ENCODE peak calls at places on chromosomes 6 and 20, in four cellular contexts. Y is BE2C, J is MM.1S, L is natural killer cell. R is an unnamed sample.

GRCh38 chr20:34078540-34078939 is 33.5 kb downstream of the EIF2S2 start:
- DNase-seq in Y (no peak), J (no peak), L (no peak), R (no peak)

GRCh38 chr6:127343753-127344659 is 597 bp upstream of the ECHDC1 start:
- DNase-seq in J (peak; percentile 37), L (no peak), Y (no peak), R (no peak)

GRCh38 chr6:20200761-20201160 is 11.5 kb downstream of the MBOAT1 start:
- DNase-seq in Y (no peak), L (no peak), J (no peak), R (no peak)

GRCh38 chr6:18632670-18633410 is 245.7 kb downstream of the RNF144B start:
- DNase-seq in J (no peak), Y (no peak), L (no peak), R (no peak)

GRCh38 chr6:108561742-108562502 is 1.2 kb downstream of the FOXO3 start:
- DNase-seq in L (peak; percentile 33), Y (peak; percentile 43), J (no peak), R (no peak)

GRCh38 chr6:140138311-140138994 is 764.0 kb upstream of the CITED2 start:
- DNase-seq in L (no peak), Y (no peak), J (no peak), R (no peak)

GRCh38 chr6:21586300-21586699 is 7.3 kb upstream of the SOX4 start:
- DNase-seq in J (no peak), L (no peak), Y (no peak), R (no peak)

GRCh38 chr6:52649521-52649920 is 21.4 kb upstream of the TMEM14A start:
- DNase-seq in J (no peak), L (no peak), Y (no peak), R (no peak)

GRCh38 chr6:1615651-1616420 is 6.1 kb downstream of the FOXC1 start:
- DNase-seq in Y (no peak), L (no peak), J (no peak), R (no peak)

GRCh38 chr6:36780517-36781210 is 58.6 kb downstream of the CPNE5 start:
- DNase-seq in J (no peak), Y (no peak), L (no peak), R (no peak)

GRCh38 chr20:38143238-38143645 is 21.8 kb downstream of the TGM2 start:
- DNase-seq in L (no peak), J (no peak), Y (no peak), R (no peak)

GRCh38 chr6:119978274-119978889 is 628.8 kb upstream of the MAN1A1 start:
- DNase-seq in J (peak; percentile 59), L (no peak), Y (peak; percentile 30), R (no peak)

GRCh38 chr6:148829415-148830101 is 82.7 kb downstream of the UST start:
- DNase-seq in J (no peak), Y (no peak), L (no peak), R (no peak)

GRCh38 chr20:3250091-3250504 is 11.1 kb upstream of the SLC4A11 start:
- DNase-seq in J (no peak), Y (no peak), L (no peak), R (no peak)

GRCh38 chr20:57417051-57417689 is 26.0 kb downstream of the RBM38 start:
- DNase-seq in L (no peak), J (no peak), Y (no peak), R (no peak)

GRCh38 chr20:21424846-21425245 is 27.5 kb upstream of the NKX2-4 start:
- DNase-seq in L (no peak), Y (no peak), J (no peak), R (no peak)

GRCh38 chr6:28727559-28728211 is 196.1 kb downstream of the TRIM27 start:
- DNase-seq in Y (no peak), J (peak; percentile 8), L (no peak), R (no peak)

GRCh38 chr6:28531479-28532128 is 5.9 kb downstream of the GPX5 start:
- DNase-seq in J (no peak), Y (no peak), L (no peak), R (no peak)

GRCh38 chr20:35523298-35523888 is 6.1 kb downstream of the C20orf173 start:
- DNase-seq in Y (peak; percentile 49), J (no peak), L (no peak), R (no peak)

GRCh38 chr20:50508171-50508761 is 1.9 kb upstream of the PTPN1 start:
- DNase-seq in Y (no peak), J (no peak), L (no peak), R (no peak)

GRCh38 chr6:105560611-105561066 is 157.8 kb upstream of the PREP start:
- DNase-seq in L (no peak), J (no peak), Y (no peak), R (peak; percentile 48)

GRCh38 chr6:71457883-71458282 is 169.3 kb downstream of the OGFRL1 start:
- DNase-seq in J (peak; percentile 21), Y (no peak), L (no peak), R (no peak)

GRCh38 chr20:21521596-21522478 is 8.0 kb upstream of the NKX2-2 start:
- DNase-seq in L (no peak), Y (no peak), J (no peak), R (no peak)

GRCh38 chr6:111798281-111798725 is 74.9 kb downstream of the FYN start:
- DNase-seq in Y (no peak), J (no peak), L (no peak), R (no peak)

GRCh38 chr6:129500958-129501381 is 209.0 kb downstream of the ARHGAP18 start:
- DNase-seq in Y (no peak), J (no peak), L (no peak), R (no peak)
- TF ChIP-seq CTCF in Y (peak; percentile 58), J (peak; percentile 51), L (no peak), R (peak; percentile 35)

GRCh38 chr6:44780161-44780560 is 392.7 kb downstream of the CDC5L start:
- DNase-seq in L (no peak), J (no peak), Y (no peak), R (no peak)

GRCh38 chr6:44775121-44775520 is 387.6 kb downstream of the CDC5L start:
- DNase-seq in Y (no peak), J (no peak), L (no peak), R (no peak)

GRCh38 chr6:44779130-44779826 is 391.8 kb downstream of the CDC5L start:
- DNase-seq in J (no peak), Y (no peak), L (no peak), R (no peak)

GRCh38 chr6:44776344-44776743 is 388.8 kb downstream of the CDC5L start:
- DNase-seq in L (no peak), Y (no peak), J (no peak), R (no peak)

GRCh38 chr6:44778513-44778912 is 391.0 kb downstream of the CDC5L start:
- DNase-seq in J (no peak), Y (no peak), L (no peak), R (no peak)
- TF ChIP-seq CTCF in J (no peak), Y (no peak), L (no peak), R (no peak)

DNA sequence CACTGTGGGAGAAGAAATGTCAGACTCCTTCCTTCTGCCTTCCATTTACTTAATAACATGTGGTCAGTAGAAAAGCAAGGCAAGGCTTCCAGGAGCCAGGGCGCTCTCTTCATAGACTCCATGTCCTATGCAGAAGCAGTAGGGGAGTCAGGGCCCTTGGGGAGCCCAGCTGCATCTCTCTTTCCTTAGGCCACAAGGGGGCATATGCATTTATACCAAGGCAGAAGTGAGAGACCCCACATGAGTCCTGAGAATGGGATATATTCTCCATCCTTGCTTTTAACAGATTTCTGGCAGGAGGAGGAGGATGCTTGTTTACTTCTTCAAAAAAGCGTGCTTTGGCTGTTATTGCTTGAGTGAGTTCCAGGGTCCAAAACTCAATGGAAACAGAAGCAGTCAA is 198.5 kb downstream of the HIVEP2 start:
- DNase-seq in L (no peak), J (no peak), Y (peak; percentile 15), R (peak; percentile 24)
- TF ChIP-seq CTCF in L (peak; percentile 51), J (peak; percentile 33), Y (peak; percentile 50), R (peak; percentile 55)

DNA sequence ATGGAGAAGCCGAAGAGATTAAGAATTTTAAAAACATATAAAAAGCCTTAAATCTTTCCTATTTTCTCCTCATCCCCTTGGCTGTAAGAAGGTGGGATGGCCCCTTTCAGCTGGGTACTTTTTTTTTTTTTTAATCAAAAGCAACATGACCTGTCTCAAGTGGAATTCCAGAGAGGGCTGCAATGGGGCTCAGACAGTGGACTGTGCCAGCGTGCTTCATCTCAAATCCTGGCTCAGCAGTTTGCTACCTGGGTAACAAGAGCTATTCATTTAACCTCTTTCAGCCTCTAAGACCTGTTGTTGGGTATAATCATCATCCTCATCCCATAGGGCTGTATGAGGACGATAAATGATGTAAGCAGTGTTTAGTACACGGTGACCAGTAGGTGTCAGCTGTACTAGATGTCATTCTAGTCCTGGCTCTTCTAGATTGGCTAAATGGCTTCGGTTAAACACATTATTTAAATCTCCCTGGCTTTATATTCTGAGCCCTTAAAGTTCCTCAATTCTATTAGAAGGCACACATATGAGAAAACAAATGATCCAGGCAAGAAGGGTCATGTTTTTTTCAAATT is 6.9 kb upstream of the PPP1R3G start:
- DNase-seq in J (no peak), L (no peak), Y (no peak), R (no peak)
- TF ChIP-seq CTCF in J (no peak), L (no peak), Y (peak; percentile 41), R (peak; percentile 49)

DNA sequence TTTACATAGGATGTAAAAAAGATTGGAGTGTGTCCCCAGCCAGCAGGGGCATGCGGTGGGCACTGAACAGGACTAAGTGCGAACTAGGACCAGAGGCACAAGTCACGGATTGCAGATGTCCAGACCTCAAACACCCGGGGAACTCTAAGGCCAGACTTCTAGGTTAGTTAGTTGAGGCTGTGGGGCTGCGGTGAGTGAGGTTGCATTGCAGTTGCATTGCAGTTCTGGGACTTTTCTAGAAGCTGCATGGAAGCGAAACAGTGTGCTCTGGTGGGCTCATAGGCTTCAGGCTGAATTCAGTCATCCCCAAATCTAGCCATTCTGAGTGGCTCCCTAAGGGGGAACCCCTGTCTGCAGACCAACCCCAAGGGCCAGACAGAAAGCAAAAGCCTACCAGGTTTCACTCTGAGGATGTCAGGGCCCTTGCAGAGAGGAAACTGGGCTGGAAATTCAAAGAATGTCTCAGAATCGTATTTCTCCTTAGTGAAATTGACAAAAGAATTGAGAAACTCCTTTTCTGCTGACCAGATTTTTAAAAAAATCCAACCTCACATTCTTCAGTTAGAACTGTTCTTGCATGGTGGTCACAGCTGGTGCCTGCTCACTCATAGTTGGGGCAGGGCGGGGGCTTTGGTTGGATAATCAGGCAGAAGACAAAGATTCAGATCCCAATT is 182.8 kb downstream of the ZDHHC14 start:
- DNase-seq in L (no peak), Y (no peak), J (peak; percentile 73), R (peak; percentile 74)
- TF ChIP-seq CTCF in L (no peak), Y (no peak), J (no peak), R (no peak)

R was measured in GM12864.